ENCODE peak calls at places on chromosome 2, in six cellular contexts. S is nephron progenitor cell, Z is B cell, R is AG04450, Q is GM12864, I is RWPE1. Y is an unnamed sample.

GRCh38 chr2:97766567-97766966 is 53.2 kb downstream of the ZAP70 start:
- DNase-seq in I (no peak), Q (no peak), S (no peak), R (no peak), Z (no peak), Y (no peak)

GRCh38 chr2:227451655-227451992 is 20.3 kb upstream of the AGFG1 start:
- DNase-seq in S (no peak), Q (no peak), R (no peak), I (no peak), Z (no peak), Y (no peak)

GRCh38 chr2:143475131-143475784 is 346.0 kb downstream of the ARHGAP15 start:
- DNase-seq in Z (no peak), I (no peak), S (no peak), R (no peak), Q (no peak), Y (no peak)

GRCh38 chr2:136764397-136765255 is 719 bp upstream of the THSD7B start:
- DNase-seq in S (peak), Q (no peak), R (no peak), I (peak), Z (no peak), Y (peak)

GRCh38 chr2:149225446-149225845 is 104.9 kb upstream of the LYPD6 start:
- DNase-seq in Q (no peak), I (no peak), R (no peak), Z (no peak), S (no peak), Y (no peak)

GRCh38 chr2:59182249-59182648 is 941.1 kb upstream of the FANCL start:
- DNase-seq in Q (no peak), S (peak), R (no peak), I (peak), Z (no peak), Y (no peak)

GRCh38 chr2:67829470-67829869 is 233.3 kb downstream of the C1D start:
- DNase-seq in Q (no peak), I (no peak), Z (no peak), R (no peak), S (no peak), Y (no peak)

GRCh38 chr2:22487541-22487940 is 897.4 kb upstream of the KLHL29 start:
- DNase-seq in Z (no peak), R (no peak), Q (no peak), S (no peak), I (no peak), Y (no peak)

GRCh38 chr2:237884681-237885080 is 25.3 kb downstream of the RAMP1 start:
- DNase-seq in S (no peak), Z (no peak), I (no peak), Q (no peak), R (no peak), Y (no peak)

GRCh38 chr2:163563336-163563735 is 172.5 kb downstream of the FIGN start:
- DNase-seq in Q (no peak), Z (no peak), I (peak), S (no peak), R (no peak), Y (no peak)

GRCh38 chr2:228017784-228018183 is 146.4 kb downstream of the DAW1 start:
- DNase-seq in Z (no peak), I (no peak), Q (no peak), S (no peak), R (no peak), Y (no peak)

GRCh38 chr2:54083021-54083420 is 32.4 kb upstream of the ACYP2 start:
- DNase-seq in R (no peak), Q (no peak), Z (no peak), S (peak), I (no peak), Y (no peak)

DNA sequence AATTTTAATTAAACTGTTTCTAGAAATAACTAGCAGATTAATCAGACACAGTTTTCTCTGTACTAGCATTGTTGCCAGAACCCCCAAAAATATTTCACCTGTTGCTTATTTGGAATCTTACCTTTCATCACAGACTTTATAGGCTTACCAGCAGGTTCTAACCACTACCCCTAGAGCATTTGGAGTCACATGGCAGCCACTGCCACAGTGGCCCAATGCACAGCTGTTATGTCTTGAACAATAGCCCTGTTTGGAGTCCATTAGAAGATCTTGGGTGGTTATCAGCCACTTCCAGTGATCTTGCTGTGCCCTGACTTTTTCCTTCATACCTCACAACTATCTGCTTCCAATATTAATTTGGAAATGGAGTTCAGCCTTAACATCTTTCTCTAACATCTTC is 186.2 kb upstream of the TANK start:
- DNase-seq in I (no peak), R (no peak), S (no peak), Z (no peak), Q (no peak), Y (no peak)
- TF ChIP-seq CTCF in I (no peak), R (no peak), S (no peak), Z (no peak), Q (no peak), Y (no peak)

GRCh38 chr2:76953733-76954347 is 568.3 kb downstream of the LRRTM4 start:
- DNase-seq in Q (peak), Z (no peak), R (peak), I (peak), S (peak), Y (no peak)
- TF ChIP-seq CTCF in Q (peak), Z (no peak), R (peak), I (peak), S (peak), Y (peak)

DNA sequence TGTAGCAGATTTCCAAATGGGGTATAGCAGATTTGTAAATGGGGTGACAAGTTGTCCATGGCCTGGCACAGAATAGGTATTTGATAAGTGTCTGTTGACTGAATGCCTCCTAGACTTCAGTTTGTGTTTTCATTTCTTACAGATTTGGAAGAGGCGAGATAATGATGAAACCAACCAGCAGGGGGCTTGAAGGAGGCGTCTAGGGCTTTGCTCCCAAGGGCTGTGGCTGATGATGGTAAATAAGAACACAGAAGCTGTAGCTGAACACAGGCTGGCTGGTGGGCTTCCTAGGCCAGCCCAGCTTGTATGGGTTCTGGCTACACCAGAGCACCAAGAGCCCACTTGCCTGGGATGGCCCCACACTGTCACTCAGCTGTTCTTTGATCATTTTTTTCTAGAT is 19.4 kb downstream of the SFTPB start:
- DNase-seq in R (peak), I (peak), S (no peak), Z (no peak), Q (no peak), Y (no peak)
- TF ChIP-seq CTCF in R (peak), I (no peak), S (peak), Z (peak), Q (peak), Y (peak)

GRCh38 chr2:241702155-241702404 is 241 bp downstream of the ING5 start:
- DNase-seq in Z (peak), I (peak), Q (no peak), R (no peak), S (peak), Y (no peak)

GRCh38 chr2:241703128-241703604 is 1.3 kb downstream of the ING5 start:
- DNase-seq in I (no peak), Z (no peak), S (no peak), R (no peak), Q (no peak), Y (no peak)

GRCh38 chr2:241702405-241703127 is 727 bp downstream of the ING5 start:
- DNase-seq in I (peak), Z (peak), S (peak), R (peak), Q (peak), Y (no peak)

GRCh38 chr2:241701405-241702154 is at the start of gene ING5:
- DNase-seq in S (peak), I (peak), R (peak), Z (peak), Q (peak), Y (peak)

GRCh38 chr2:241701155-241701404 is 759 bp upstream of the ING5 start:
- DNase-seq in Z (no peak), R (peak), I (no peak), Q (peak), S (no peak), Y (no peak)
- TF ChIP-seq CTCF in Z (peak), R (peak), I (peak), Q (peak), S (peak), Y (peak)

DNA sequence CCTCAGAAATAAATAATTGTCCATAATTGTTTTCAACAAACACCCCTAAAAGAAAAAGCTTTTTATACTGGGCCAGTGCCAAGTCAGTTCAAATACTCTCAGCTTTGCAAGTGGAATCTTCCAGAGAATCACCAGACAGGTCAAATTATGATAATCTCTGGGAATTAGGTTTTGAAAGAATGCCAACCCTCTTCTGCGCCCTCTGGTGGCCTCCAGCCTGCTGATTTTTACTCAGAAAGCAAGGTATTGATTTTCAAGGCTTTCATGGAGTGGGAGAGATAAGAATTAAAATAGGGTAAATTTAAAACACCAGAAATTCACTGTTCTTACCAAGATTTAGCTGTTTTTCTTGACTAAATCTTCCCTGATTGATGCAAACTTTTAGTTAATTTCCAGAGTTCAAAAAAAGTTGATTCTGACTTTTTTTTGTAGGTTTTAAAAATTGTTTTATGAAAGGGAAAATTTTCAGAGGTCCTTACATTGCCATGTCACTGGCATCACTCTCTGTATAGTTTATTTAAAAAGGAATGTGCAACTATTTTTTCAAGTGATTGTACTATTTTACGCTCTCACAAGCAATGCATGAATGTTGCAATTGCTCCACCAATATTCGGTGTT is 282.9 kb upstream of the TNP1 start:
- DNase-seq in R (no peak), I (peak), S (peak), Q (no peak), Z (no peak), Y (no peak)
- TF ChIP-seq CTCF in R (peak), I (peak), S (peak), Q (peak), Z (no peak), Y (peak)

GRCh38 chr2:75716406-75716805 is 5.7 kb upstream of the GCFC2 start:
- DNase-seq in Z (no peak), R (no peak), S (no peak), Q (no peak), I (no peak), Y (no peak)
- TF ChIP-seq CTCF in Z (no peak), R (no peak), S (no peak), Q (no peak), I (no peak), Y (peak)

GRCh38 chr2:236731767-236732580 is 162.3 kb downstream of the ACKR3 start:
- DNase-seq in Z (no peak), S (no peak), Q (no peak), R (no peak), I (peak), Y (no peak)
- TF ChIP-seq CTCF in Z (no peak), S (no peak), Q (no peak), R (no peak), I (no peak), Y (no peak)

GRCh38 chr2:230864605-230865323 is at the start of gene ITM2C:
- DNase-seq in I (peak), R (peak), Q (no peak), S (peak), Z (peak), Y (peak)
- TF ChIP-seq CTCF in I (peak), R (peak), Q (peak), S (peak), Z (peak), Y (peak)

GRCh38 chr2:65918760-65919187 is 486.4 kb upstream of the SPRED2 start:
- DNase-seq in Q (no peak), I (no peak), S (no peak), R (no peak), Z (no peak), Y (no peak)
- TF ChIP-seq CTCF in Q (peak), I (no peak), S (no peak), R (no peak), Z (no peak), Y (peak)

Y was measured in D721Med.